ENCODE peak calls at places on chromosomes 1 and 21, in five cellular contexts. R is esophagus squamous epithelium, Z is fibroblast of mammary gland, X is progenitor cell of endocrine pancreas, H is WTC11. G is an unnamed sample.

GRCh38 chr21:37375866-37376574 is 9.4 kb downstream of the DYRK1A start:
- DNase-seq in H (no peak), Z (no peak), R (no peak), X (no peak), G (no peak)

GRCh38 chr1:236904874-236905741 is 99.1 kb downstream of the MT1HL1 start:
- DNase-seq in Z (peak), R (no peak), H (no peak), X (no peak), G (no peak)

GRCh38 chr1:24438423-24438901 is 22.9 kb downstream of the NIPAL3 start:
- DNase-seq in H (no peak), R (no peak), X (no peak), Z (peak), G (peak)

GRCh38 chr1:12296623-12297022 is 66.8 kb downstream of the VPS13D start:
- DNase-seq in R (no peak), X (no peak), Z (peak), H (no peak), G (no peak)

GRCh38 chr1:168335500-168335899 is 54.8 kb downstream of the TBX19 start:
- DNase-seq in X (no peak), Z (peak), R (no peak), H (no peak), G (no peak)

GRCh38 chr1:76279387-76279748 is 204.8 kb downstream of the ST6GALNAC3 start:
- DNase-seq in R (no peak), Z (no peak), H (no peak), X (no peak), G (no peak)

GRCh38 chr1:156627313-156627880 is 8.2 kb downstream of the HAPLN2 start:
- DNase-seq in H (peak), X (no peak), Z (peak), R (no peak), G (peak)

GRCh38 chr1:116033322-116033721 is 57.0 kb downstream of the SLC22A15 start:
- DNase-seq in R (no peak), H (no peak), X (no peak), Z (no peak), G (no peak)

GRCh38 chr1:54294846-54295245 is 94.9 kb downstream of the MRPL37 start:
- DNase-seq in Z (no peak), X (no peak), H (no peak), R (no peak), G (no peak)

GRCh38 chr1:59150537-59151386 is 146.1 kb upstream of the FGGY start:
- DNase-seq in X (no peak), Z (peak), R (no peak), H (no peak), G (peak)

GRCh38 chr1:22794691-22795090 is 84.1 kb downstream of the EPHB2 start:
- DNase-seq in H (no peak), Z (no peak), X (no peak), R (no peak), G (no peak)

GRCh38 chr1:94806451-94806861 is 13.7 kb upstream of the SLC44A3 start:
- DNase-seq in Z (peak), X (no peak), R (no peak), H (no peak), G (no peak)

GRCh38 chr1:168833352-168833751 is 104.3 kb upstream of the DPT start:
- DNase-seq in Z (no peak), R (no peak), X (no peak), H (no peak), G (no peak)

DNA sequence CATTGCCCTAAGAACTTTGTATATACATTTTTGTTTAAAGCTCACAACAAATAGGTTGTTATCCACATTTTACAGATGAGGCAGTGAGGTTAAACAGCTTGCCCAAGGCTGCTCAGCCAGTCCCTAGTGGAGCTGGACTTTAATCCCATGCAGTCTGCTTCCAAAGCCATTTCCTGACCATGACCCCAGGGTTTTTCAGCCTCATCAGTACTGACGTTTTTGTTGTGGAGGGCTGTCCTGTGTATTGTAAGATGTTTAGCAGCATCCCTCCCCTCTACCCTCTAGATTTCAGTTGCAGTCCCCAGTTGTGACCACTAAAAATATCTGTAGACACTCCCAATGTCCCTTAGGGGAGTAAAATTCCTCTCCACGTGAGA is 30.3 kb upstream of the C1orf105 start:
- DNase-seq in H (no peak), Z (no peak), R (no peak), X (no peak), G (no peak)
- TF ChIP-seq CTCF in H (no peak), Z (no peak), R (no peak), X (no peak), G (no peak)

GRCh38 chr21:46641656-46642055 is 6.2 kb downstream of the PRMT2 start:
- DNase-seq in Z (no peak), H (no peak), R (no peak), X (no peak), G (no peak)

GRCh38 chr21:46636181-46636512 is 673 bp downstream of the PRMT2 start:
- DNase-seq in X (no peak), Z (no peak), R (no peak), H (no peak), G (no peak)

GRCh38 chr21:46637952-46638746 is 2.7 kb downstream of the PRMT2 start:
- DNase-seq in Z (peak), R (no peak), H (no peak), X (no peak), G (no peak)

GRCh38 chr21:46636550-46637289 is 1.2 kb downstream of the PRMT2 start:
- DNase-seq in R (no peak), H (no peak), X (no peak), Z (no peak), G (no peak)

DNA sequence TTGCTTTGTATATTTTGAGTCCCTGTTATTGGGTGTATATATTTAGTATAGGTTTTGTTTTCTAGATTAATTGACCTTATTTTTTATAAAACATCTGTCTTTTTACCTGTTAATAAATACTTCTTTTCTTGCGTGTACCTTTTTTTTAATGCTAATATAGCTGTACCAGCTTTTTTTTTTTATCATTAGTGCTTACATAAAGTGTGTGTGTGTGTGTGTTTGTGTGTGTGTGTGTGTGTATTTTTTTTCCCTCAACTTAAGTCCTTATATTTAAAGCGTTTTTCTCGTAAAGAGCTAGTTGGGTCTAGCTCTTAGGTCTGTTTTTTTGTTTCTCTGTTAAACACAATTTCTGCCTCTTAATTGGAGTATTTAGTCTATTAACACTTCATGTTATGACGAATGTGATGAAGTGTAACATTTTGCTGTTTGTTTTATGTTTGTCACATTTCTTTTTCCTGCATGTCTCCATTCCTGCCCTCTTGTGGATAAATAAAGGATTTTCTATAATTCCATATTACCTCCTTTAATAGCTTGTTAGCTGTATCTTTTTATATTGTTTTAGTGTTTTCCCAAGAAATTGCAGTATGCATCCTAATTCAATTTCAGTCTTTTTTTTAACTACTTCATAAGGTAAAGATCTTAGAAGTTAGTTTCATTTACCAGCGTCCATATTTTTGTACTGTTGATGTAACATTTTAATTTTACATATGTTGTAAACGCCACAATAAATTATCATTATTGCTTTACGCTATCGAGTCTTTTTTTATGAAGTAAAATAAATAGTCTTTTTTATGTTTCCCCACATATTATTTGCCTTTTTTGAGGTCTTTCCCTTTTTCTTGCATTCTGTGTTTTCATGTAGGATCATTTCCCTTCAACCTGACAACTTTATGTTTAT is 4.3 kb downstream of the PRMT2 start:
- DNase-seq in R (no peak), H (no peak), X (no peak), Z (peak), G (no peak)
- TF ChIP-seq CTCF in R (peak), H (no peak), X (peak), Z (peak), G (peak)

GRCh38 chr1:92900539-92900938 is 60.7 kb downstream of the DIPK1A start:
- DNase-seq in R (no peak), Z (no peak), X (no peak), H (no peak), G (no peak)
- TF ChIP-seq CTCF in R (no peak), Z (no peak), X (no peak), H (no peak), G (no peak)

DNA sequence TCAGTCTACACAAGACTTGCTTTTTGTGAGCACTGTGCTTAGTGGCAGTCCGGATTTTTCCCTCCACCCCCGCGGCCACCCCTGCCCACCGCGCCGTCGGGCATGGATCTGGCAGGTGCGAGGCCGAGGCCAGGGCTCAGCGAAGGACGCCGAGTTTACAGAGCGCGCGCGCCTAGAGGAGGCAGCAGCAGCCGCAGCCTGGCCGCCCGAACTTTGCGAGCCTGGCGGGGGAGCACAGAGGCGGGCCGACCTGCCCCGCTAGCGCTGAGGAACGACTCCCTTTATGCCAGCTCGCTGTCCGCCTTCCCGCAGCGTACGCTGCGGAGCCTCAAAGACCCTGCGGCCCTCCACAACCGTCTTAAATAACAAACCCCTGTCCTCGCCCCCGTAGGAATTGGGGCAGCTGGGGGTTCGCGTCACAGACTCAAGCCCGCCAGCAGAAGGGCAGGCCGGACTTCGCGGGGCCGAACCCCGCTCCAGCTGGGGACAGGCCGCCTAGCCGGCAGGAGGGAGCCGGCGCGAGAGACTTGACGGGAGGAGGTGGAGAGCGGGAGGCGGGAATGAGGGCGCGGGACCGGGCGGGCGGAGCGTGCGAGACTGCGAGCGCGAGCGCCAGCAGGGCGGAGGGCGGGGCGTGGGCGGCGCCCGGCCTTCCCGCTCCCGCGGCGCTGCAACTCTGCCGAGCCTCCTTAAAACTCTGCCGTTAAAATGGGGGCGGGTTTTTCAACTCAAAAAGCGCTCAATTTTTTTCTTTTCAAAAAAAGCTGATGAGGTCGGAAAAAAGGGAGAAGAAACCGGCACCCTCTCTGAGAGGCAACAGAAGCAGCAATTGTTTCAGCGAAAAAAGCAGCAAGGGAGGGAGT is 1.8 kb upstream of the CDKN2C start:
- DNase-seq in R (peak), X (peak), Z (peak), H (peak), G (peak)
- TF ChIP-seq CTCF in R (peak), X (peak), Z (no peak), H (no peak), G (no peak)

GRCh38 chr1:229349463-229350385 is 6.9 kb upstream of the CCSAP start:
- DNase-seq in X (no peak), Z (no peak), R (no peak), H (no peak), G (no peak)
- TF ChIP-seq CTCF in X (no peak), Z (no peak), R (no peak), H (no peak), G (no peak)

DNA sequence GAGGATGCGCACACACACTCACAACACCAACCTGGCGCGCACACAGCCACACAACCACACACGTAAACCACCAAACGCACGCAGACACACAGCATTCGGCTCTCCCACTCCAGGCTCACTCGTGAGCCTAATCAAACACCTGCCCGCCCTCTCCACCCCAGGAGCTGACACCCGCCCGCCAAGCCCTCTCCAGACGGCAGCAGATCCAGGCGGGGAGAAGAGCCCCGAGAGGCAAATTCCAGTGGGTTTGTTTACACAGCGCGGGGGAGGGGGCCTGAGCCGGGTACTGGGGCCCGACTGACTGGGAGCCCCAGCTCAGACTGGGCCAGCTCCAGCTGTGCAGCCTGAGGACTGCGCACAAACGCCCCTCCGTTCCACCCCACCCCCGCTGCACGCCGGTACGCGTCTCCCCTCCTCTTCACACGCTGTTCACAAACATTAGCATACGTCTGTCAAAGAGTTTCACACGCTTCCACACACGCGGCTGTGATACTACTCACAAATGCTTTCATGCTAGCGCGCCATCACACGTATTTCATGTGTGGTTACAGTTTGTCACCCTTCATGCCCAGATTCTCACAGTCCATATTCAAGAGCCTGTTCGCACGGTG is 1.1 kb upstream of the EFNA1 start:
- DNase-seq in Z (no peak), R (no peak), X (peak), H (peak), G (peak)
- TF ChIP-seq CTCF in Z (no peak), R (no peak), X (no peak), H (no peak), G (no peak)

DNA sequence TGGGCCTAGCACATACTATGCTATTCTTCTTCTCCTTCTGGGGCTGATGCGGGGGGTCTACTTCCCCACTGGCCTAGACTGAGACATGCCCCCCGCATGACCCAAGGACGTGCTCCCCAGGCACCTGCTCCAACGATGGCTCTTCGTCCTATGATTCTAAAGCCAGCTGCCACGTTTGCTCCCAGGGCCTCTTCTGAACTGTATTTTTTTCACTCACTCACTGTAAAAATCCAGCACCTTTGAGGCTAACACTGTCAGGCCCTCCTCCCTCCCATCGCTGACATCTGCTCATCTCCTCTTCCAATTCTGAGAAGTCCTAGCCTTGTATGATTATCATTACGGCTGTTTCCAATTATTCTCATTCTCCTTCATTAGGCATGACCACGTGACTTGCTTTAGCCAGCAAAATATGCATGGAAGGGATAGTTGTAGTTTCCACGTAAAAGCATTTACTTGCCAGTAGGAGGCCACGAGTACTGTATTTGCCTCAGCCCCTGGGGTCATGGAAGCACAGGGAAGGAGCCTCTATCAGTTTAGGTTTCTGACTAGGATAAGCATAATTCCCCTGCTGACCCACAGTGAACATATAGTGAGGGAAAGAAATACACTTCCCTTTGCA is 19.1 kb upstream of the EDN2 start:
- DNase-seq in Z (peak), H (no peak), X (no peak), R (no peak), G (no peak)
- TF ChIP-seq CTCF in Z (peak), H (no peak), X (peak), R (no peak), G (peak)

GRCh38 chr21:29943885-29944284 is 4.1 kb upstream of the GRIK1 start:
- DNase-seq in H (no peak), Z (peak), R (no peak), X (no peak), G (no peak)
- TF ChIP-seq CTCF in H (no peak), Z (peak), R (no peak), X (peak), G (no peak)

G was measured in glutamatergic neuron.